ENCODE peak calls at places on chromosomes 12 and 14, in seven cellular contexts. One of them, this sample, is unnamed.

GRCh38 chr14:34426313-34427295 is 35.4 kb downstream of the SPTSSA start:
- DNase-seq in GM12891: no peak
- DNase-seq in kidney glomerular epithelial cell: no peak
- DNase-seq in suprapubic skin: no peak
- DNase-seq in CD4-positive, CD25-positive, alpha-beta regulatory T cell: no peak
- DNase-seq in amniotic epithelial cell: no peak
- DNase-seq in astrocyte of the hippocampus: no peak
- DNase-seq in this sample: no peak

GRCh38 chr14:90785474-90785873 is 30.8 kb downstream of the TTC7B start:
- DNase-seq in suprapubic skin: peak
- DNase-seq in amniotic epithelial cell: no peak
- DNase-seq in astrocyte of the hippocampus: peak
- DNase-seq in kidney glomerular epithelial cell: no peak
- DNase-seq in CD4-positive, CD25-positive, alpha-beta regulatory T cell: no peak
- DNase-seq in GM12891: no peak
- DNase-seq in this sample: no peak

GRCh38 chr12:67091204-67091603 is 178.0 kb upstream of the CAND1 start:
- DNase-seq in CD4-positive, CD25-positive, alpha-beta regulatory T cell: no peak
- DNase-seq in astrocyte of the hippocampus: peak
- DNase-seq in amniotic epithelial cell: peak
- DNase-seq in kidney glomerular epithelial cell: peak
- DNase-seq in GM12891: no peak
- DNase-seq in suprapubic skin: no peak
- DNase-seq in this sample: no peak

GRCh38 chr12:102350070-102350469 is 130.3 kb downstream of the IGF1 start:
- DNase-seq in amniotic epithelial cell: no peak
- DNase-seq in GM12891: no peak
- DNase-seq in CD4-positive, CD25-positive, alpha-beta regulatory T cell: no peak
- DNase-seq in suprapubic skin: no peak
- DNase-seq in kidney glomerular epithelial cell: no peak
- DNase-seq in astrocyte of the hippocampus: no peak
- DNase-seq in this sample: no peak

GRCh38 chr12:15200703-15201102 is 20.5 kb downstream of the RERG start:
- DNase-seq in suprapubic skin: no peak
- DNase-seq in kidney glomerular epithelial cell: no peak
- DNase-seq in astrocyte of the hippocampus: no peak
- DNase-seq in amniotic epithelial cell: peak
- DNase-seq in CD4-positive, CD25-positive, alpha-beta regulatory T cell: no peak
- DNase-seq in GM12891: no peak
- DNase-seq in this sample: no peak

GRCh38 chr12:93702707-93703305 is 25.6 kb downstream of the CRADD start:
- DNase-seq in kidney glomerular epithelial cell: no peak
- DNase-seq in amniotic epithelial cell: no peak
- DNase-seq in CD4-positive, CD25-positive, alpha-beta regulatory T cell: no peak
- DNase-seq in astrocyte of the hippocampus: peak
- DNase-seq in suprapubic skin: no peak
- DNase-seq in GM12891: no peak
- DNase-seq in this sample: no peak

GRCh38 chr14:102210421-102211042 is 70.8 kb downstream of the WDR20 start:
- DNase-seq in kidney glomerular epithelial cell: no peak
- DNase-seq in suprapubic skin: no peak
- DNase-seq in CD4-positive, CD25-positive, alpha-beta regulatory T cell: no peak
- DNase-seq in amniotic epithelial cell: no peak
- DNase-seq in GM12891: no peak
- DNase-seq in astrocyte of the hippocampus: no peak
- DNase-seq in this sample: no peak

GRCh38 chr14:91383439-91383838 is 34.2 kb downstream of the CCDC88C start:
- DNase-seq in astrocyte of the hippocampus: no peak
- DNase-seq in amniotic epithelial cell: no peak
- DNase-seq in CD4-positive, CD25-positive, alpha-beta regulatory T cell: no peak
- DNase-seq in suprapubic skin: no peak
- DNase-seq in kidney glomerular epithelial cell: no peak
- DNase-seq in GM12891: no peak
- DNase-seq in this sample: no peak

GRCh38 chr14:104876251-104876699 is 11.2 kb downstream of the CEP170B start:
- DNase-seq in GM12891: peak
- DNase-seq in amniotic epithelial cell: peak
- DNase-seq in kidney glomerular epithelial cell: peak
- DNase-seq in astrocyte of the hippocampus: peak
- DNase-seq in CD4-positive, CD25-positive, alpha-beta regulatory T cell: peak
- DNase-seq in suprapubic skin: no peak
- DNase-seq in this sample: peak

GRCh38 chr12:69987453-69988102 is 162.6 kb downstream of the MYRFL start:
- DNase-seq in kidney glomerular epithelial cell: peak
- DNase-seq in CD4-positive, CD25-positive, alpha-beta regulatory T cell: no peak
- DNase-seq in GM12891: no peak
- DNase-seq in amniotic epithelial cell: peak
- DNase-seq in suprapubic skin: no peak
- DNase-seq in astrocyte of the hippocampus: peak
- DNase-seq in this sample: no peak

GRCh38 chr12:105013892-105014291 is 27.8 kb downstream of the NOPCHAP1 start:
- DNase-seq in amniotic epithelial cell: peak
- DNase-seq in CD4-positive, CD25-positive, alpha-beta regulatory T cell: no peak
- DNase-seq in GM12891: no peak
- DNase-seq in astrocyte of the hippocampus: peak
- DNase-seq in suprapubic skin: no peak
- DNase-seq in kidney glomerular epithelial cell: peak
- DNase-seq in this sample: no peak

GRCh38 chr12:12661086-12661485 is 34.9 kb downstream of the GPR19 start:
- DNase-seq in kidney glomerular epithelial cell: peak
- DNase-seq in amniotic epithelial cell: peak
- DNase-seq in GM12891: no peak
- DNase-seq in astrocyte of the hippocampus: peak
- DNase-seq in suprapubic skin: no peak
- DNase-seq in CD4-positive, CD25-positive, alpha-beta regulatory T cell: no peak
- DNase-seq in this sample: no peak

GRCh38 chr14:63852271-63852816 is 460 bp upstream of the SYNE2 start:
- DNase-seq in CD4-positive, CD25-positive, alpha-beta regulatory T cell: no peak
- DNase-seq in GM12891: no peak
- DNase-seq in amniotic epithelial cell: peak
- DNase-seq in astrocyte of the hippocampus: no peak
- DNase-seq in suprapubic skin: no peak
- DNase-seq in kidney glomerular epithelial cell: no peak
- DNase-seq in this sample: peak

GRCh38 chr14:64095620-64096019 is 198.6 kb downstream of the ESR2 start:
- DNase-seq in astrocyte of the hippocampus: peak
- DNase-seq in CD4-positive, CD25-positive, alpha-beta regulatory T cell: no peak
- DNase-seq in amniotic epithelial cell: peak
- DNase-seq in kidney glomerular epithelial cell: no peak
- DNase-seq in GM12891: no peak
- DNase-seq in suprapubic skin: no peak
- DNase-seq in this sample: no peak

GRCh38 chr14:102927346-102927877 is 4.9 kb downstream of the AMN start:
- DNase-seq in suprapubic skin: no peak
- DNase-seq in kidney glomerular epithelial cell: no peak
- DNase-seq in GM12891: no peak
- DNase-seq in CD4-positive, CD25-positive, alpha-beta regulatory T cell: no peak
- DNase-seq in amniotic epithelial cell: no peak
- DNase-seq in astrocyte of the hippocampus: no peak
- DNase-seq in this sample: no peak

GRCh38 chr12:93868771-93869170 is 191.6 kb downstream of the CRADD start:
- DNase-seq in kidney glomerular epithelial cell: no peak
- DNase-seq in astrocyte of the hippocampus: peak
- DNase-seq in amniotic epithelial cell: peak
- DNase-seq in suprapubic skin: no peak
- DNase-seq in CD4-positive, CD25-positive, alpha-beta regulatory T cell: no peak
- DNase-seq in GM12891: no peak
- DNase-seq in this sample: no peak

GRCh38 chr14:37195327-37195726 is 2.4 kb upstream of the MIPOL1 start:
- DNase-seq in suprapubic skin: no peak
- DNase-seq in GM12891: no peak
- DNase-seq in CD4-positive, CD25-positive, alpha-beta regulatory T cell: no peak
- DNase-seq in amniotic epithelial cell: peak
- DNase-seq in kidney glomerular epithelial cell: no peak
- DNase-seq in astrocyte of the hippocampus: no peak
- DNase-seq in this sample: no peak

GRCh38 chr12:105738036-105738435 is 400.7 kb downstream of the NUAK1 start:
- DNase-seq in GM12891: no peak
- DNase-seq in CD4-positive, CD25-positive, alpha-beta regulatory T cell: no peak
- DNase-seq in amniotic epithelial cell: peak
- DNase-seq in astrocyte of the hippocampus: peak
- DNase-seq in kidney glomerular epithelial cell: no peak
- DNase-seq in suprapubic skin: no peak
- DNase-seq in this sample: peak

GRCh38 chr12:69405466-69405865 is 45.9 kb downstream of the YEATS4 start:
- DNase-seq in CD4-positive, CD25-positive, alpha-beta regulatory T cell: no peak
- DNase-seq in astrocyte of the hippocampus: peak
- DNase-seq in suprapubic skin: no peak
- DNase-seq in GM12891: no peak
- DNase-seq in kidney glomerular epithelial cell: peak
- DNase-seq in amniotic epithelial cell: peak
- DNase-seq in this sample: no peak